ENCODE peak calls at places on chromosomes 13 and 19, in ten cellular contexts. E is effector CD4-positive, alpha-beta T cell; S is NCI-H2107; Y is upper lobe of left lung; I is uterus; J is germinal center; K is NCI-H1092 treated with DMSO at 0.1 percent for 48 hours; G is AG08395; B is nephron progenitor cell; R is activated CD4-positive, alpha-beta T cell treated with anti-CD3 and anti-CD28 coated beads for 1 hour. H is an unnamed sample.

GRCh38 chr19:31553112-31553843 is 204.0 kb upstream of the TSHZ3 start:
- DNase-seq in E (no peak), S (no peak), Y (no peak), I (no peak), J (no peak), K (no peak), G (peak), B (no peak), R (no peak), H (no peak)

GRCh38 chr13:25874907-25875306 is 176.9 kb downstream of the SHISA2 start:
- DNase-seq in E (peak), S (no peak), Y (no peak), I (no peak), J (no peak), K (no peak), G (no peak), B (no peak), R (peak), H (peak)

GRCh38 chr19:44111910-44112463 is 1.2 kb upstream of the ZNF225 start:
- DNase-seq in E (no peak), S (no peak), Y (no peak), I (no peak), J (no peak), K (no peak), G (peak), B (peak), R (no peak), H (no peak)

GRCh38 chr13:111460548-111461444 is 140.4 kb downstream of the TEX29 start:
- DNase-seq in E (no peak), S (no peak), Y (peak), I (no peak), J (no peak), K (peak), G (peak), B (peak), R (no peak), H (no peak)

GRCh38 chr19:30421571-30421970 is 49.4 kb downstream of the ZNF536 start:
- DNase-seq in E (no peak), S (no peak), Y (no peak), I (no peak), J (no peak), K (no peak), G (no peak), B (no peak), R (no peak), H (no peak)

GRCh38 chr13:39102981-39103490 is 64.8 kb downstream of the NHLRC3 start:
- DNase-seq in E (no peak), S (no peak), Y (no peak), I (no peak), J (no peak), K (no peak), G (no peak), B (no peak), R (no peak), H (no peak)

GRCh38 chr13:107450931-107451330 is 764.4 kb downstream of the LIG4 start:
- DNase-seq in E (no peak), S (no peak), Y (no peak), I (peak), J (no peak), K (no peak), G (peak), B (no peak), R (no peak), H (no peak)

GRCh38 chr13:57857945-57858344 is 226.4 kb downstream of the PCDH17 start:
- DNase-seq in E (no peak), S (no peak), Y (no peak), I (no peak), J (no peak), K (no peak), G (no peak), B (no peak), R (no peak), H (no peak)

GRCh38 chr13:97573011-97573410 is 139.0 kb downstream of the RAP2A start:
- DNase-seq in E (no peak), S (no peak), Y (no peak), I (no peak), J (no peak), K (no peak), G (no peak), B (no peak), R (no peak), H (no peak)

GRCh38 chr13:44373247-44373600 is 400 bp upstream of the SERP2 start:
- DNase-seq in E (no peak), S (no peak), Y (no peak), I (no peak), J (no peak), K (no peak), G (no peak), B (no peak), R (no peak), H (no peak)

GRCh38 chr19:45973564-45974338 is at the start of gene NOVA2:
- DNase-seq in E (no peak), S (peak), Y (peak), I (peak), J (peak), K (peak), G (peak), B (peak), R (no peak), H (no peak)

GRCh38 chr13:112725346-112726017 is 35.6 kb downstream of the ATP11A start:
- DNase-seq in E (no peak), S (peak), Y (peak), I (no peak), J (no peak), K (peak), G (no peak), B (no peak), R (no peak), H (no peak)

GRCh38 chr19:2381151-2381822 is 21.2 kb downstream of the TMPRSS9 start:
- DNase-seq in E (no peak), S (no peak), Y (no peak), I (no peak), J (no peak), K (no peak), G (no peak), B (peak), R (no peak), H (no peak)

GRCh38 chr13:29362849-29363604 is 232.5 kb downstream of the SLC7A1 start:
- DNase-seq in E (no peak), S (no peak), Y (peak), I (peak), J (peak), K (peak), G (peak), B (peak), R (no peak), H (peak)

GRCh38 chr13:99572921-99573320 is 71.6 kb downstream of the TM9SF2 start:
- DNase-seq in E (no peak), S (no peak), Y (no peak), I (no peak), J (no peak), K (no peak), G (peak), B (no peak), R (no peak), H (no peak)